ENCODE peak calls at places on chromosome 2, in eight cellular contexts. One of them, this sample, is unnamed.

GRCh38 chr2:223811757-223812156 is 25.6 kb downstream of the AP1S3 start:
- DNase-seq in natural killer cell: no peak
- DNase-seq in AG04449: peak
- DNase-seq in A549: no peak
- DNase-seq in uterus: no peak
- DNase-seq in Panc1: no peak
- DNase-seq in psoas muscle: no peak
- DNase-seq in body of pancreas: no peak
- DNase-seq in this sample: no peak

GRCh38 chr2:77228379-77228778 is 293.8 kb downstream of the LRRTM4 start:
- DNase-seq in natural killer cell: no peak
- DNase-seq in AG04449: no peak
- DNase-seq in A549: no peak
- DNase-seq in uterus: no peak
- DNase-seq in Panc1: no peak
- DNase-seq in psoas muscle: no peak
- DNase-seq in body of pancreas: no peak
- DNase-seq in this sample: no peak

GRCh38 chr2:228545041-228545440 is 363.6 kb upstream of the SPHKAP start:
- DNase-seq in natural killer cell: no peak
- DNase-seq in AG04449: peak
- DNase-seq in A549: no peak
- DNase-seq in uterus: no peak
- DNase-seq in Panc1: no peak
- DNase-seq in psoas muscle: no peak
- DNase-seq in body of pancreas: no peak
- DNase-seq in this sample: no peak

GRCh38 chr2:100104718-100105677 is 37.4 kb downstream of the AFF3 start:
- DNase-seq in natural killer cell: no peak
- DNase-seq in AG04449: no peak
- DNase-seq in A549: no peak
- DNase-seq in uterus: peak
- DNase-seq in Panc1: no peak
- DNase-seq in psoas muscle: no peak
- DNase-seq in body of pancreas: peak
- DNase-seq in this sample: no peak

GRCh38 chr2:140344842-140345241 is 1564.7 kb upstream of the NXPH2 start:
- DNase-seq in natural killer cell: no peak
- DNase-seq in AG04449: no peak
- DNase-seq in A549: no peak
- DNase-seq in uterus: no peak
- DNase-seq in Panc1: no peak
- DNase-seq in psoas muscle: no peak
- DNase-seq in body of pancreas: no peak
- DNase-seq in this sample: no peak

GRCh38 chr2:102110168-102110567 is 32.4 kb upstream of the IL1R1 start:
- DNase-seq in natural killer cell: no peak
- DNase-seq in AG04449: no peak
- DNase-seq in A549: no peak
- DNase-seq in uterus: no peak
- DNase-seq in Panc1: no peak
- DNase-seq in psoas muscle: no peak
- DNase-seq in body of pancreas: no peak
- DNase-seq in this sample: no peak

GRCh38 chr2:216370961-216371633 is 1.2 kb downstream of the MARCHF4 start:
- DNase-seq in natural killer cell: no peak
- DNase-seq in AG04449: no peak
- DNase-seq in A549: no peak
- DNase-seq in uterus: no peak
- DNase-seq in Panc1: no peak
- DNase-seq in psoas muscle: no peak
- DNase-seq in body of pancreas: peak
- DNase-seq in this sample: no peak

GRCh38 chr2:16281451-16282330 is 341.3 kb downstream of the MYCN start:
- DNase-seq in natural killer cell: no peak
- DNase-seq in AG04449: no peak
- DNase-seq in A549: peak
- DNase-seq in uterus: no peak
- DNase-seq in Panc1: no peak
- DNase-seq in psoas muscle: no peak
- DNase-seq in body of pancreas: peak
- DNase-seq in this sample: peak

DNA sequence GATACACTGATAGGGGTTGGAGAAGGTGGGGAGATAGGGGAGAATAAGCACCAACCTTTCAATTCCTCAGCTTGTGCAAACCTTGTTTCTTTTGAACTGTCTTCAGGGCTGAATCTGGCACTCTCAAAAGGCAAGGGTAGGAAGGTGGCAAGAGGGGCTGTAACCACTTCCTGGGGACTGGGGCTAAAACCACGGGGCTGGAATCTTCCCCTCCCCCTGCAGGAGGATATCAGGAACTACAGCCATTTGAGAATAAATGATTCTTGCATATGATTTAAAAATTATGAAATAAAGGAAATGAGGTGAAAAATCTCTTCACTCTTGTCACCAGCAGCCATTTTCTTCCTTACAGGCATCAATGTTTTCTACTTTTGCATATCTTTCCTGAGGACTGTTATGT is 50.8 kb downstream of the ATOH8 start:
- DNase-seq in natural killer cell: no peak
- DNase-seq in AG04449: no peak
- DNase-seq in A549: peak
- DNase-seq in uterus: no peak
- DNase-seq in Panc1: no peak
- DNase-seq in psoas muscle: no peak
- DNase-seq in body of pancreas: no peak
- DNase-seq in this sample: no peak
- TF ChIP-seq CTCF in natural killer cell: peak
- TF ChIP-seq CTCF in AG04449: peak
- TF ChIP-seq CTCF in A549: peak
- TF ChIP-seq CTCF in uterus: peak
- TF ChIP-seq CTCF in Panc1: peak
- TF ChIP-seq CTCF in psoas muscle: peak
- TF ChIP-seq CTCF in body of pancreas: peak
- TF ChIP-seq CTCF in this sample: peak

GRCh38 chr2:176003958-176004357 is 1.9 kb upstream of the LNPK start:
- DNase-seq in natural killer cell: no peak
- DNase-seq in AG04449: no peak
- DNase-seq in A549: no peak
- DNase-seq in uterus: no peak
- DNase-seq in Panc1: no peak
- DNase-seq in psoas muscle: no peak
- DNase-seq in body of pancreas: no peak
- DNase-seq in this sample: no peak

GRCh38 chr2:176001281-176001902 is 675 bp downstream of the LNPK start:
- DNase-seq in natural killer cell: no peak
- DNase-seq in AG04449: no peak
- DNase-seq in A549: peak
- DNase-seq in uterus: no peak
- DNase-seq in Panc1: no peak
- DNase-seq in psoas muscle: peak
- DNase-seq in body of pancreas: peak
- DNase-seq in this sample: peak

GRCh38 chr2:176002684-176003225 is 688 bp upstream of the LNPK start:
- DNase-seq in natural killer cell: no peak
- DNase-seq in AG04449: no peak
- DNase-seq in A549: peak
- DNase-seq in uterus: no peak
- DNase-seq in Panc1: no peak
- DNase-seq in psoas muscle: peak
- DNase-seq in body of pancreas: peak
- DNase-seq in this sample: peak

GRCh38 chr2:175999283-175999819 is 2.7 kb downstream of the LNPK start:
- DNase-seq in natural killer cell: no peak
- DNase-seq in AG04449: no peak
- DNase-seq in A549: no peak
- DNase-seq in uterus: no peak
- DNase-seq in Panc1: no peak
- DNase-seq in psoas muscle: no peak
- DNase-seq in body of pancreas: no peak
- DNase-seq in this sample: no peak

GRCh38 chr2:176001903-176002683 is at the start of gene LNPK:
- DNase-seq in natural killer cell: peak
- DNase-seq in AG04449: no peak
- DNase-seq in A549: peak
- DNase-seq in uterus: peak
- DNase-seq in Panc1: peak
- DNase-seq in psoas muscle: peak
- DNase-seq in body of pancreas: peak
- DNase-seq in this sample: peak
- TF ChIP-seq CTCF in natural killer cell: no peak
- TF ChIP-seq CTCF in AG04449: no peak
- TF ChIP-seq CTCF in A549: no peak
- TF ChIP-seq CTCF in uterus: no peak
- TF ChIP-seq CTCF in Panc1: no peak
- TF ChIP-seq CTCF in psoas muscle: no peak
- TF ChIP-seq CTCF in body of pancreas: no peak
- TF ChIP-seq CTCF in this sample: no peak

GRCh38 chr2:21072477-21073242 is 28.8 kb upstream of the APOB start:
- DNase-seq in natural killer cell: no peak
- DNase-seq in AG04449: no peak
- DNase-seq in A549: no peak
- DNase-seq in uterus: no peak
- DNase-seq in Panc1: no peak
- DNase-seq in psoas muscle: no peak
- DNase-seq in body of pancreas: no peak
- DNase-seq in this sample: no peak
- TF ChIP-seq CTCF in natural killer cell: no peak
- TF ChIP-seq CTCF in AG04449: no peak
- TF ChIP-seq CTCF in A549: no peak
- TF ChIP-seq CTCF in uterus: no peak
- TF ChIP-seq CTCF in Panc1: no peak
- TF ChIP-seq CTCF in psoas muscle: no peak
- TF ChIP-seq CTCF in body of pancreas: no peak
- TF ChIP-seq CTCF in this sample: no peak

GRCh38 chr2:108535380-108535677 is 1.1 kb downstream of the LIMS1 start:
- DNase-seq in natural killer cell: no peak
- DNase-seq in AG04449: no peak
- DNase-seq in A549: no peak
- DNase-seq in uterus: no peak
- DNase-seq in Panc1: no peak
- DNase-seq in psoas muscle: no peak
- DNase-seq in body of pancreas: no peak
- DNase-seq in this sample: no peak

GRCh38 chr2:108534577-108535379 is 508 bp downstream of the LIMS1 start:
- DNase-seq in natural killer cell: no peak
- DNase-seq in AG04449: no peak
- DNase-seq in A549: peak
- DNase-seq in uterus: no peak
- DNase-seq in Panc1: no peak
- DNase-seq in psoas muscle: peak
- DNase-seq in body of pancreas: peak
- DNase-seq in this sample: peak

GRCh38 chr2:108536133-108536780 is 2.0 kb downstream of the LIMS1 start:
- DNase-seq in natural killer cell: no peak
- DNase-seq in AG04449: no peak
- DNase-seq in A549: no peak
- DNase-seq in uterus: no peak
- DNase-seq in Panc1: no peak
- DNase-seq in psoas muscle: no peak
- DNase-seq in body of pancreas: no peak
- DNase-seq in this sample: no peak

GRCh38 chr2:108531674-108532055 is 2.6 kb upstream of the LIMS1 start:
- DNase-seq in natural killer cell: no peak
- DNase-seq in AG04449: no peak
- DNase-seq in A549: no peak
- DNase-seq in uterus: no peak
- DNase-seq in Panc1: no peak
- DNase-seq in psoas muscle: no peak
- DNase-seq in body of pancreas: no peak
- DNase-seq in this sample: no peak

DNA sequence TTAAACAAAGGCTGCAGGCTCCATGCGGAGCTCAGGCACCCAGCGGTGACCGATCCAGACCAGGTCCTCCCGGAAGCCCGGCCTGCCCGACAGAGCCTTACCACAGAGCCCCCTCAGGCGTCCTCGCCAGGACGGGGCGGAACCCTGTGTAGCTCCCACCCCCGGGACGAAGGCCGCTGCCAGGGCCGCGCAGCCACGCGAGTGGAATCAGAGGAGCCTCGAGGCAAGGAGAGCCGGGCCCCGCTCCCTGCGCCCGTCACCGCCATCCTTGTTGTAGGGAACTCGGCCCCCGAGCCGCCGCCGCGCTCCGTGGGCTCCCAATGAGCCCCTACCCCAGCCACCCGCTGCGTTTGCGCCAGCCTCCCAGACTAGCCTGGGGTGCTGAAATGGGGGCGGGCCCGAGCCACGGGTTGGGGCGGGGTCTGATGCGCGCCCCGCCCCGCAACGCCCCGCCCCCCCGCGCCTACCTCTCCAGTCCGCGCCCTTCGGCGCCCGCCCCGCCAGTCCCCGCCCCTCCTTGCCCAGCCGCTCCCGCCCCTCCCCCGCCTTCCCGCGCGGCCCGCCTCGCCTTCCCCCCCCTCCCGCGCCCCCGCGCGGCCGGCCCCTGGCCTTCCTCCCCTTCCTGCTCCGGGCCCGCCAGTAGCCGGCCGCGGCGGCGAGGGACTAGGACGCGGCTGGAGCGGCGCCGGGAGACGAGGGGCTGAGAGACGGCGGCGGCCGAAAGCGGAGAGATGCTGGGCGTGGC is at the start of gene LIMS1:
- DNase-seq in natural killer cell: peak
- DNase-seq in AG04449: no peak
- DNase-seq in A549: peak
- DNase-seq in uterus: peak
- DNase-seq in Panc1: no peak
- DNase-seq in psoas muscle: peak
- DNase-seq in body of pancreas: peak
- DNase-seq in this sample: peak
- TF ChIP-seq CTCF in natural killer cell: no peak
- TF ChIP-seq CTCF in AG04449: peak
- TF ChIP-seq CTCF in A549: no peak
- TF ChIP-seq CTCF in uterus: peak
- TF ChIP-seq CTCF in Panc1: peak
- TF ChIP-seq CTCF in psoas muscle: no peak
- TF ChIP-seq CTCF in body of pancreas: peak
- TF ChIP-seq CTCF in this sample: no peak

DNA sequence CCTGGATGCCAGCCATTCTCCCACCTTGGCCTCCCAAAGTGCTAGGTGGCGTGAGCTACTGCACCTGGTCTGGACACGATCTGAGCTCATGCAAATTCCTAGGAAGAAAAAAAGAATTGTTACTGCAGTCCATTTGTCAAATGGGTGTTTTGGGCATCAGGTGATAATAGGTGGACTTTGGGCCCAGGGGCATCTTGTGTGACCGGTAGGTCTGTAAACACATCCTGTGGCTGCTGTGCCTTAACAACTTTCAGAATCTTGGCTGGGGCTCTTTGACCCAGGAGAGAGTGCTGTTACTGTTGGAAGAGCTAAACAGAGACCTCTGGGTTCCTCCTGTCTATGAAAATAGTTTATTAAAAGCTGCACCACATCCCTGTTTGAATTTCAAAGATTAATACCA is 34.9 kb upstream of the TFCP2L1 start:
- DNase-seq in natural killer cell: no peak
- DNase-seq in AG04449: no peak
- DNase-seq in A549: no peak
- DNase-seq in uterus: no peak
- DNase-seq in Panc1: no peak
- DNase-seq in psoas muscle: no peak
- DNase-seq in body of pancreas: no peak
- DNase-seq in this sample: no peak
- TF ChIP-seq CTCF in natural killer cell: no peak
- TF ChIP-seq CTCF in AG04449: no peak
- TF ChIP-seq CTCF in A549: no peak
- TF ChIP-seq CTCF in uterus: no peak
- TF ChIP-seq CTCF in Panc1: no peak
- TF ChIP-seq CTCF in psoas muscle: no peak
- TF ChIP-seq CTCF in body of pancreas: no peak
- TF ChIP-seq CTCF in this sample: no peak